ENCODE peak calls at places on chromosomes 7 and 10, in nine cellular contexts. G is fibroblast of mammary gland, Q is A549, W is OCI-LY7, N is adrenal gland, B is astrocyte of the spinal cord, E is osteocyte, D is choroid plexus epithelial cell, Y is AG10803. M is an unnamed sample.
A peak's percentile ranks its signal among the peaks of the same experiment; 100 is the strongest.

GRCh38 chr10:114638874-114639625 is 19.0 kb downstream of the ABLIM1 start:
- DNase-seq in G (peak; percentile 88), Q (no peak), W (no peak), N (no peak), B (peak; percentile 95), E (no peak), D (peak; percentile 89), Y (peak; percentile 98), M (peak; percentile 42)

GRCh38 chr7:5077740-5078139 is 32.1 kb downstream of the RBAK start:
- DNase-seq in G (no peak), Q (peak; percentile 23), W (no peak), N (no peak), B (peak; percentile 33), E (no peak), D (peak; percentile 46), Y (no peak), M (no peak)

GRCh38 chr7:120303105-120303504 is 30.1 kb downstream of the KCND2 start:
- DNase-seq in G (no peak), Q (no peak), W (no peak), N (no peak), B (no peak), E (no peak), D (no peak), Y (no peak), M (no peak)

GRCh38 chr7:75756340-75757297 is 15.4 kb downstream of the CCL26 start:
- DNase-seq in G (peak; percentile 52), Q (peak; percentile 60), W (peak; percentile 62), N (no peak), B (peak; percentile 49), E (no peak), D (peak; percentile 78), Y (peak; percentile 44), M (peak; percentile 48)

GRCh38 chr7:76278540-76278939 is 23.9 kb upstream of the HSPB1 start:
- DNase-seq in G (no peak), Q (peak; percentile 70), W (no peak), N (peak; percentile 61), B (no peak), E (no peak), D (no peak), Y (no peak), M (no peak)

GRCh38 chr10:75910032-75910431 is 478.6 kb downstream of the LRMDA start:
- DNase-seq in G (peak; percentile 70), Q (peak; percentile 19), W (no peak), N (no peak), B (peak; percentile 50), E (no peak), D (peak; percentile 65), Y (peak; percentile 47), M (peak; percentile 36)

GRCh38 chr7:158973440-158973839 is 117.1 kb downstream of the DYNC2I1 start:
- DNase-seq in G (no peak), Q (peak; percentile 33), W (no peak), N (peak; percentile 47), B (no peak), E (no peak), D (peak; percentile 39), Y (no peak), M (peak; percentile 57)

GRCh38 chr7:18457832-18458231 is 37.7 kb upstream of the HDAC9 start:
- DNase-seq in G (no peak), Q (no peak), W (no peak), N (no peak), B (no peak), E (no peak), D (no peak), Y (no peak), M (peak; percentile 85)

GRCh38 chr10:79328737-79329504 is 18.3 kb upstream of the PPIF start:
- DNase-seq in G (peak; percentile 58), Q (peak; percentile 43), W (no peak), N (no peak), B (no peak), E (no peak), D (peak; percentile 49), Y (no peak), M (peak; percentile 52)

GRCh38 chr10:703118-703517 is 13.7 kb upstream of the DIP2C start:
- DNase-seq in G (no peak), Q (no peak), W (no peak), N (no peak), B (no peak), E (no peak), D (no peak), Y (no peak), M (no peak)

GRCh38 chr7:86664486-86664885 is 20.8 kb downstream of the GRM3 start:
- DNase-seq in G (no peak), Q (no peak), W (no peak), N (no peak), B (no peak), E (no peak), D (no peak), Y (no peak), M (no peak)

GRCh38 chr7:86664991-86665390 is 21.3 kb downstream of the GRM3 start:
- DNase-seq in G (no peak), Q (no peak), W (no peak), N (no peak), B (no peak), E (no peak), D (no peak), Y (no peak), M (no peak)

GRCh38 chr7:86668315-86668714 is 24.6 kb downstream of the GRM3 start:
- DNase-seq in G (no peak), Q (no peak), W (no peak), N (no peak), B (no peak), E (no peak), D (no peak), Y (no peak), M (no peak)

GRCh38 chr7:86665669-86666068 is 22.0 kb downstream of the GRM3 start:
- DNase-seq in G (no peak), Q (no peak), W (no peak), N (no peak), B (no peak), E (no peak), D (no peak), Y (no peak), M (no peak)

GRCh38 chr7:86667732-86668131 is 24.0 kb downstream of the GRM3 start:
- DNase-seq in G (no peak), Q (no peak), W (no peak), N (no peak), B (no peak), E (no peak), D (no peak), Y (no peak), M (peak; percentile 4)
- TF ChIP-seq CTCF in G (no peak), Q (no peak), W (no peak), N (no peak), B (no peak), E (peak; percentile 9), D (no peak), Y (no peak), M (no peak)

GRCh38 chr7:40538281-40538680 is 403.5 kb downstream of the SUGCT start:
- DNase-seq in G (no peak), Q (no peak), W (no peak), N (no peak), B (peak; percentile 32), E (no peak), D (peak; percentile 59), Y (no peak), M (no peak)

GRCh38 chr7:40535678-40536077 is 400.9 kb downstream of the SUGCT start:
- DNase-seq in G (no peak), Q (no peak), W (no peak), N (no peak), B (no peak), E (no peak), D (no peak), Y (no peak), M (no peak)

GRCh38 chr7:40541336-40541735 is 406.5 kb downstream of the SUGCT start:
- DNase-seq in G (peak; percentile 31), Q (no peak), W (no peak), N (no peak), B (no peak), E (no peak), D (peak; percentile 66), Y (peak; percentile 76), M (peak; percentile 27)

GRCh38 chr7:40531946-40532345 is 397.1 kb downstream of the SUGCT start:
- DNase-seq in G (no peak), Q (no peak), W (no peak), N (no peak), B (no peak), E (no peak), D (no peak), Y (peak; percentile 83), M (no peak)

GRCh38 chr7:40536406-40536805 is 401.6 kb downstream of the SUGCT start:
- DNase-seq in G (no peak), Q (no peak), W (no peak), N (no peak), B (no peak), E (no peak), D (no peak), Y (peak; percentile 4), M (no peak)
- TF ChIP-seq CTCF in G (no peak), Q (no peak), W (no peak), N (no peak), B (no peak), E (no peak), D (no peak), Y (no peak), M (no peak)

GRCh38 chr7:29091722-29092121 is 54.6 kb downstream of the CPVL start:
- DNase-seq in G (peak; percentile 10), Q (no peak), W (no peak), N (no peak), B (peak; percentile 2), E (no peak), D (peak; percentile 36), Y (no peak), M (no peak)
- TF ChIP-seq CTCF in G (no peak), Q (no peak), W (no peak), N (no peak), B (no peak), E (no peak), D (peak; percentile 10), Y (peak; percentile 3), M (no peak)

DNA sequence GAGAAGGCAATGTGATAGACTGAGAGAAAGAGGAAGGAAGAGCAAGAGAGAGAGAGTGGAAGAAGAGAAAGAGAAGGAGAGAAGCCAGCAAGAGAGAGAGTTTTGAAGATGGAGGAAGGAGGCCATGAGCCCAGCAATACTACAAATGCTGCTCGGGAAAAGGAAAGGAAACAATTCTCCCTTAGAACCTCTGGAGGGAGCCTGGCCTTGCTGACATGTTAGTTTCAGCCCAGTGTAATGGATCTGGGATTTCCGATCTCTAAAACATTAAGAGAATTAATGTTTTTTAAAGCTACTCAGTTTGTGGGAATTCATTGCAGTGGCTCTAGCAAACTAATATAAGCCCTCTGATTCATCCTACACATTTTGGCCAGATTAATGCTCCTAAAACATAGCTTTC is 206.8 kb upstream of the MTPN start:
- DNase-seq in G (no peak), Q (no peak), W (no peak), N (no peak), B (peak; percentile 4), E (no peak), D (peak; percentile 13), Y (no peak), M (no peak)
- TF ChIP-seq CTCF in G (no peak), Q (no peak), W (no peak), N (no peak), B (peak; percentile 30), E (peak; percentile 50), D (peak; percentile 21), Y (no peak), M (no peak)

DNA sequence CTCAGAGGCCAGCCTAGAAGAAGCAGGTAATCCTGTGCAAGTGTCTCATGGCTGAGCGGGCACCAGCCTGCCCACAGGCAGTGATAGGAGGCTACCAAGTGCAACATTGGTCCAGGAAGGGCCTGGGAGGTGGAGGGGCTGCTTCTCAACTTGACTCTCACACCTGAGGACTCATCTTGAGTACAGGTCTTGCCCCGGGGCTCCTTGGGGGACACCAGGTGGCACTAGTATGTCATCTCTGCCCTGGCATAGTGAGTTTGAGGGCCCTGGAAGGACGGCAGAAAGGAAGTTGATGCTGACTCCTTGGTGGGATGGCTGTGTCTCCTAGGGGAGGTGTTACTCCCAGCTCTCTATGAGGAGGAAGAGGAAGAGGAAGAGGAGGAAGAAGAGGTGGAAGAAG is 2.3 kb downstream of the CCDC136 start:
- DNase-seq in G (no peak), Q (peak; percentile 22), W (peak; percentile 49), N (no peak), B (no peak), E (no peak), D (no peak), Y (no peak), M (no peak)
- TF ChIP-seq CTCF in G (peak; percentile 3), Q (peak; percentile 18), W (peak; percentile 68), N (no peak), B (no peak), E (no peak), D (no peak), Y (no peak), M (no peak)

M was measured in MCF 10A.